ENCODE peak calls at places on chromosomes 5 and 9, in seven cellular contexts. N is fibroblast of lung; F is GM13976; M is EH; O is cardiac muscle cell; U is amniotic stem cell; H is activated CD4-positive, alpha-beta T cell treated with anti-CD3 and anti-CD28 coated beads, Interleukin-2, amount 10 ng/mL, durations not matched to agents 24 days and 14 days. P is an unnamed sample.

GRCh38 chr9:33196736-33197135 is 29.6 kb upstream of the B4GALT1 start:
- DNase-seq in N (no peak), F (no peak), M (peak; percentile 46), O (no peak), U (no peak), H (no peak), P (no peak)

GRCh38 chr9:95131023-95131943 is 186.2 kb downstream of the FANCC start:
- DNase-seq in N (peak; percentile 42), F (peak; percentile 76), M (peak; percentile 73), O (peak; percentile 82), U (peak; percentile 76), H (peak; percentile 86), P (no peak)

GRCh38 chr9:28587052-28587451 is 1013.8 kb upstream of the C9orf72 start:
- DNase-seq in N (no peak), F (no peak), M (no peak), O (no peak), U (no peak), H (no peak), P (no peak)

GRCh38 chr9:133727277-133727875 is 10.8 kb downstream of the SARDH start:
- DNase-seq in N (no peak), F (no peak), M (no peak), O (no peak), U (no peak), H (no peak), P (no peak)

GRCh38 chr9:35813434-35814105 is 1.3 kb downstream of the HINT2 start:
- DNase-seq in N (peak; percentile 38), F (no peak), M (peak; percentile 49), O (no peak), U (no peak), H (no peak), P (no peak)

GRCh38 chr5:151454889-151455288 is 7.5 kb downstream of the SLC36A1 start:
- DNase-seq in N (no peak), F (no peak), M (no peak), O (no peak), U (no peak), H (no peak), P (no peak)

GRCh38 chr5:120228262-120229031 is 235.7 kb upstream of the PRR16 start:
- DNase-seq in N (peak; percentile 37), F (no peak), M (peak; percentile 13), O (no peak), U (no peak), H (no peak), P (no peak)

GRCh38 chr9:99807276-99807852 is 14.3 kb upstream of the NR4A3 start:
- DNase-seq in N (peak; percentile 41), F (peak; percentile 56), M (peak; percentile 69), O (peak; percentile 75), U (peak; percentile 12), H (peak; percentile 89), P (no peak)

GRCh38 chr5:35138232-35138631 is 90.5 kb upstream of the AGXT2 start:
- DNase-seq in N (peak; percentile 32), F (no peak), M (peak; percentile 84), O (no peak), U (no peak), H (no peak), P (no peak)

GRCh38 chr5:154285661-154286408 is 95.3 kb downstream of the GALNT10 start:
- DNase-seq in N (peak; percentile 94), F (no peak), M (peak; percentile 85), O (no peak), U (peak; percentile 28), H (no peak), P (no peak)

GRCh38 chr5:1020461-1020961 is 11.9 kb downstream of the NKD2 start:
- DNase-seq in N (no peak), F (no peak), M (no peak), O (no peak), U (no peak), H (no peak), P (no peak)

GRCh38 chr5:59380350-59380951 is 513.1 kb downstream of the PDE4D start:
- DNase-seq in N (peak; percentile 95), F (peak; percentile 54), M (peak; percentile 74), O (peak; percentile 75), U (no peak), H (peak; percentile 70), P (peak; percentile 66)

GRCh38 chr5:83255268-83255667 is 177.9 kb downstream of the XRCC4 start:
- DNase-seq in N (peak; percentile 80), F (no peak), M (peak; percentile 49), O (no peak), U (no peak), H (no peak), P (peak; percentile 3)

GRCh38 chr9:125272697-125273096 is 11.1 kb downstream of the GAPVD1 start:
- DNase-seq in N (no peak), F (no peak), M (peak; percentile 16), O (no peak), U (no peak), H (no peak), P (peak; percentile 47)

GRCh38 chr5:59019078-59019477 is 436.2 kb downstream of the RAB3C start:
- DNase-seq in N (no peak), F (no peak), M (no peak), O (no peak), U (no peak), H (no peak), P (no peak)

GRCh38 chr5:151925396-151925750 is 722 bp upstream of the GLRA1 start:
- DNase-seq in N (no peak), F (no peak), M (no peak), O (no peak), U (no peak), H (no peak), P (no peak)

GRCh38 chr5:2185646-2186471 is 303.1 kb upstream of the IRX4 start:
- DNase-seq in N (no peak), F (no peak), M (no peak), O (no peak), U (no peak), H (no peak), P (no peak)

GRCh38 chr5:168670881-168671575 is 91.9 kb upstream of the PANK3 start:
- DNase-seq in N (no peak), F (no peak), M (no peak), O (peak; percentile 83), U (no peak), H (no peak), P (no peak)

GRCh38 chr9:16146661-16147060 is 593.8 kb downstream of the CCDC171 start:
- DNase-seq in N (no peak), F (no peak), M (no peak), O (no peak), U (no peak), H (no peak), P (no peak)

GRCh38 chr5:158084292-158084691 is 225.3 kb upstream of the CLINT1 start:
- DNase-seq in N (no peak), F (no peak), M (peak; percentile 23), O (no peak), U (no peak), H (no peak), P (no peak)

GRCh38 chr9:12764150-12764549 is 10.7 kb upstream of the LURAP1L start:
- DNase-seq in N (no peak), F (no peak), M (no peak), O (no peak), U (no peak), H (no peak), P (no peak)